ENCODE peak calls at places on chromosomes 2 and 18, in nine cellular contexts. X, V, N, K, G, R, O, Q and U are unnamed samples.

GRCh38 chr2:84958135-84959044 is 12.6 kb upstream of the KCMF1 start:
- DNase-seq in G (peak), N (peak), R (no peak), O (peak), X (no peak), Q (peak), K (peak), V (peak), U (peak)

GRCh38 chr2:174337337-174338154 is 2.8 kb downstream of the SP9 start:
- DNase-seq in X (no peak), K (no peak), V (peak), N (no peak), G (no peak), Q (no peak), O (no peak), R (no peak), U (no peak)

GRCh38 chr2:168343586-168343985 is 96.2 kb upstream of the STK39 start:
- DNase-seq in R (no peak), V (no peak), G (peak), Q (no peak), O (no peak), N (no peak), K (no peak), X (no peak), U (no peak)

GRCh38 chr2:227515742-227516141 is 43.8 kb downstream of the AGFG1 start:
- DNase-seq in R (no peak), X (no peak), N (no peak), O (no peak), Q (no peak), K (no peak), G (no peak), V (no peak), U (no peak)

GRCh38 chr2:33531345-33532059 is 55.1 kb downstream of the RASGRP3 start:
- DNase-seq in G (peak), K (peak), Q (no peak), R (no peak), O (no peak), X (peak), V (no peak), N (no peak), U (no peak)

GRCh38 chr2:221488134-221488807 is 83.8 kb downstream of the EPHA4 start:
- DNase-seq in O (no peak), K (no peak), R (no peak), V (no peak), G (no peak), Q (no peak), N (no peak), X (no peak), U (no peak)

GRCh38 chr2:166573393-166573792 is 79.3 kb upstream of the SCN7A start:
- DNase-seq in G (peak), N (no peak), X (no peak), V (peak), Q (no peak), O (no peak), K (no peak), R (no peak), U (no peak)

GRCh38 chr18:45399146-45399545 is 216.1 kb upstream of the SLC14A2 start:
- DNase-seq in N (no peak), X (no peak), V (no peak), R (no peak), O (no peak), K (no peak), Q (no peak), G (no peak), U (no peak)

GRCh38 chr2:116911520-116911919 is 903.0 kb upstream of the DDX18 start:
- DNase-seq in N (no peak), Q (no peak), V (no peak), G (no peak), K (no peak), R (no peak), X (no peak), O (no peak), U (no peak)

GRCh38 chr18:8866679-8867078 is 161.3 kb downstream of the MTCL1 start:
- DNase-seq in K (no peak), N (no peak), G (no peak), O (no peak), R (no peak), V (no peak), Q (no peak), X (no peak), U (no peak)

GRCh38 chr2:30649828-30650227 is 157.4 kb downstream of the CAPN13 start:
- DNase-seq in Q (no peak), V (no peak), K (no peak), X (no peak), N (no peak), R (no peak), G (no peak), O (no peak), U (no peak)

GRCh38 chr18:48133675-48134251 is 203.3 kb upstream of the SMAD2 start:
- DNase-seq in O (no peak), N (no peak), K (no peak), V (no peak), Q (peak), G (no peak), X (no peak), R (no peak), U (no peak)

GRCh38 chr2:27509326-27509725 is 12.7 kb downstream of the GCKR start:
- DNase-seq in G (peak), R (no peak), X (no peak), V (no peak), Q (no peak), K (no peak), N (no peak), O (no peak), U (no peak)

GRCh38 chr2:197031805-197032204 is 105.3 kb upstream of the PGAP1 start:
- DNase-seq in V (no peak), G (no peak), X (no peak), N (no peak), O (no peak), Q (no peak), R (no peak), K (no peak), U (no peak)

GRCh38 chr2:105804266-105804665 is 59.6 kb downstream of the NCK2 start:
- DNase-seq in K (no peak), V (no peak), R (no peak), G (no peak), O (no peak), N (no peak), X (no peak), Q (no peak), U (no peak)

GRCh38 chr2:240452471-240453256 is 17.2 kb downstream of the GPC1 start:
- DNase-seq in V (peak), K (peak), X (no peak), R (no peak), N (peak), Q (peak), O (peak), G (peak), U (no peak)

GRCh38 chr2:217279571-217279970 is 419.7 kb upstream of the TNP1 start:
- DNase-seq in X (no peak), R (no peak), O (no peak), Q (no peak), G (peak), K (no peak), V (no peak), N (no peak), U (no peak)

GRCh38 chr2:203855274-203855673 is 12.3 kb upstream of the CTLA4 start:
- DNase-seq in Q (no peak), V (no peak), R (no peak), N (no peak), O (no peak), X (no peak), G (no peak), K (no peak), U (no peak)

DNA sequence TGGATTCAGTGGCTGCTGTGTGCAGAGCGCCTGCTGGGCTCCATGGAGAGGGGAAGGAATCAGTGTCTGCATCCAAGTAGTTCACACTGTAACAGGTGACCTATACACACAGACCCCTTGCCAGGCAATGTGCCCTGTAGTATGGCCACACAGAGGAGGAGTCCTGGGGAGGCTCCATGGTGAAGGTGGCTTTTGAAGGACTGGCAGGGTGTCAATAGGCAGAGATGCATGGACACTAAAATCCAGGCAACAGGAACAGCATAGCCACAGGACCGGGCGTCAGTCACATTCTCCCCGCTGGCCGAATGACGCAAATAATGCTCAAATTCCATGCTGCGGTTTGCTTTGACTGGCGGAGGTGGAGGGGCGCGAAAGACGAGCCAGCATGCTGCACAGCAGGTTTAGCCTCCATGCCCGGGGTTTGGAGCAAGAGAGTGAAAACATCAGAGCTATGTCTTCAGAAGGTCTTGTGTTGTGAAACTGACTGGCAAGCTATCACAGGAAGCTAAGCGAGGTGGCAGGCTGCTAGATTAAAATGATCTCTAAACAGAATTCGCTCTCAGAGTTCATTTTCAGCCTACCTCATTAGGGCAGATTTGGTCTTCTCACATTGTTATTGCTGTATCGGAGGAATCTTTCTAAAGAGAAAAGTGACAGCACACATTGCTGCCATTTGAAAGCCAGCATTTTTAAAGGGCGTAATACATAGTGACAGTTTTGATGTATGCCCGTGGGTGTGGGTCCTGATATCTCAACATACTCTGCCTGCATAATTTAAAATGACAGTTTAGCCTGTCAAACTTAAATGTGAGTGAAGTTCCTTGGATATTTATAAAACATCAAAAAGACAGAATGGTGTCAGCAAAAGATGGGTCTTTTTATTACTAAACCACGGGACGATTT is 1.1 kb upstream of the CHMP1B start:
- DNase-seq in O (peak), R (no peak), N (peak), V (no peak), K (peak), G (peak), Q (peak), X (no peak), U (no peak)
- TF ChIP-seq CTCF in O (no peak), R (no peak), N (no peak), V (no peak), K (no peak), G (no peak), Q (no peak), X (no peak), U (no peak)

DNA sequence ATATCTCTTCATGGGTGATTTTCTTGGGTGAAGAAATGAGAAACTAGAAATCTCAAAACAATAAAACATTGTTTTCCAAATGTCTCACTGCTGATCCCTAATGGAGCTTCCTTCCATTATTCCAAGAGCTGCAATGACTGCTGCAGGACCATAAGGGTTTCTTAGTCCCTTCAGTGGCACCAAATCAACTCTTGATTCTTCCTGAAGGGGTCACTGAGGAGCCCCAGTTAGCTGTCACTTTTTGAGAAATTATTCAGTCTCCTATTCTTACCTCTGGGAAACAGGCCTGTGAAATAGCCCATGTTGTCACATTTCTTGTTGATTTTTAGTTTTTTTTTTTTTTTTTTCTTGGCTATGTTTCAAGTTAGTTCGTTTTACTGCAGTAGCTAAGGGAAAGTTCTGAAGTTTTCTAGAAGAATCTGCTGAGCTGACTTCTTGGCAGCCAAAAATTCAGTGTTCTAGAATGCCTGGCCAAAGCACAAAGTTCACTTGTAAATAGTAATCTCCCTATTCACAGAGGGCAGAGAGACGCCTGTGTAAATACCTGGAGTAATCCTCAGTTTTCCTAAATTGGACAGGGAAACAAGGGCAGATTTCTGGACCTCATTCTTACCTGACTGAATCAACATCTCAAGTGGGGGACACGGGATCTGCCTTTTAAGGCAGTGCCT is 480.0 kb downstream of the RIT2 start:
- DNase-seq in K (no peak), G (no peak), V (peak), X (no peak), N (no peak), Q (no peak), R (no peak), O (no peak), U (no peak)
- TF ChIP-seq CTCF in K (no peak), G (no peak), V (no peak), X (no peak), N (no peak), Q (no peak), R (no peak), O (no peak), U (no peak)

GRCh38 chr2:43270461-43270860 is 44.1 kb upstream of the ZFP36L2 start:
- DNase-seq in K (no peak), R (no peak), N (no peak), V (no peak), G (no peak), Q (no peak), X (no peak), O (no peak), U (no peak)

GRCh38 chr2:43269706-43270105 is 43.3 kb upstream of the ZFP36L2 start:
- DNase-seq in V (no peak), Q (peak), G (peak), K (peak), X (no peak), N (no peak), R (peak), O (no peak), U (no peak)

GRCh38 chr2:43269074-43269572 is 42.7 kb upstream of the ZFP36L2 start:
- DNase-seq in X (no peak), O (no peak), R (peak), Q (peak), K (peak), N (peak), G (peak), V (peak), U (no peak)

GRCh38 chr2:43273477-43273876 is 47.1 kb upstream of the ZFP36L2 start:
- DNase-seq in N (no peak), G (peak), V (no peak), K (no peak), R (no peak), Q (no peak), O (no peak), X (no peak), U (no peak)

GRCh38 chr2:43270930-43271615 is 44.7 kb upstream of the ZFP36L2 start:
- DNase-seq in N (no peak), G (peak), K (no peak), V (no peak), R (no peak), O (no peak), X (no peak), Q (no peak), U (no peak)
- TF ChIP-seq CTCF in N (no peak), G (peak), K (no peak), V (no peak), R (no peak), O (peak), X (no peak), Q (no peak), U (no peak)

GRCh38 chr2:195664528-195664927 is 7.5 kb downstream of the SLC39A10 start:
- DNase-seq in R (no peak), X (no peak), Q (no peak), G (no peak), K (no peak), O (no peak), V (no peak), N (no peak), U (no peak)
- TF ChIP-seq CTCF in R (no peak), X (no peak), Q (no peak), G (peak), K (no peak), O (peak), V (peak), N (no peak), U (peak)

DNA sequence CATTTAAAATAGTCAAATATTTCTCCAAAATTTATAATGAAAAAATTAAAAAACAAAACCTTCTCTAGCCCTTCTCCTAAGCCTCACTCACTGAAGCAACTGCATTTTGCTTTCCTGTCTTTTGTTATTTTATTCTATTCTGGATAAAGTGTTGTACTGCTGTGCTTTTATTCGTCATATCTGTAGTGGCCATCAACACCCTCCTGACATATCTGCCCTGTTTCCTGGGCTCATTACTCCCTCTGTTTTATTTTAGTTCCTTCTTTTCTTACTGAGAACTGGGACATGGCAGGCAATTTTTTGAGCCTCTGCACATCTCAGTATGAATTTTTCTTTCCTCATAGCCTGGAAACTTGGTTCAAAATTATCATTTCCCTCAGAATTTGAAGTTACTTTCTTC is 224.2 kb downstream of the GULP1 start:
- DNase-seq in N (no peak), X (no peak), O (no peak), V (no peak), Q (no peak), G (no peak), K (no peak), R (no peak), U (no peak)
- TF ChIP-seq CTCF in N (no peak), X (no peak), O (no peak), V (no peak), Q (no peak), G (no peak), K (no peak), R (no peak), U (no peak)

GRCh38 chr18:2821695-2822094 is 25.1 kb upstream of the EMILIN2 start:
- DNase-seq in Q (no peak), R (no peak), G (no peak), O (no peak), X (no peak), K (no peak), N (no peak), V (no peak), U (no peak)

GRCh38 chr18:2823202-2823601 is 23.6 kb upstream of the EMILIN2 start:
- DNase-seq in V (no peak), N (no peak), O (no peak), R (no peak), Q (no peak), X (no peak), G (no peak), K (no peak), U (no peak)

GRCh38 chr18:2824865-2825264 is 21.9 kb upstream of the EMILIN2 start:
- DNase-seq in X (no peak), Q (no peak), R (no peak), V (no peak), K (no peak), G (no peak), N (no peak), O (no peak), U (no peak)

GRCh38 chr18:2823966-2824365 is 22.8 kb upstream of the EMILIN2 start:
- DNase-seq in Q (no peak), K (no peak), N (no peak), X (no peak), R (no peak), O (no peak), G (no peak), V (no peak), U (no peak)

GRCh38 chr18:2822213-2822612 is 24.6 kb upstream of the EMILIN2 start:
- DNase-seq in R (no peak), N (no peak), O (no peak), G (no peak), Q (no peak), X (no peak), V (no peak), K (no peak), U (no peak)
- TF ChIP-seq CTCF in R (no peak), N (no peak), O (no peak), G (no peak), Q (no peak), X (no peak), V (no peak), K (no peak), U (no peak)

GRCh38 chr2:42558827-42559226 is 9.6 kb upstream of the MTA3 start:
- DNase-seq in V (no peak), Q (peak), N (no peak), K (no peak), R (no peak), O (no peak), G (no peak), X (no peak), U (no peak)
- TF ChIP-seq CTCF in V (no peak), Q (peak), N (no peak), K (no peak), R (no peak), O (no peak), G (no peak), X (no peak), U (no peak)

DNA sequence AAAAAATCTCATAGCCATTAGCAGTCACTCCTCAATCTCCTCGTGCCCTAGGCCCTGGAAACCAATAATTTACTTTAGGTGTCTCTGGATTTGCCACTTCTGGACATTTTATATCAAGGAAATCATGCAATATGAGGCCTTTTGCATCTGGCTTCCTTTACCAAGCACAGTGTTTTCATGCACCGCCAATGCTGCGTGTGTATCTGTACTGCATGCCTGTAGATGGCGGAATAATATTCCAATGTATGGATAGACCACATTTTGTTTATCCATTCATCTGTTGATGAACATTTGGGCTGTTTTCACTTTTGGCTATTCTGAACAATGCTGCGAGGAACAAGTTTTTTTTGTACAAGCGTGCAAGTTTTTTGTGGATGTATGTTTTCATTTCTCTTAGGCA is 18.9 kb downstream of the HPCAL1 start:
- DNase-seq in V (no peak), K (no peak), O (no peak), R (no peak), N (no peak), G (no peak), Q (no peak), X (no peak), U (no peak)
- TF ChIP-seq CTCF in V (no peak), K (no peak), O (no peak), R (no peak), N (no peak), G (no peak), Q (no peak), X (no peak), U (peak)

GRCh38 chr2:16482485-16482884 is 183.1 kb downstream of the CYRIA start:
- DNase-seq in G (no peak), N (no peak), Q (no peak), X (no peak), V (no peak), R (no peak), O (no peak), K (no peak), U (no peak)

DNA sequence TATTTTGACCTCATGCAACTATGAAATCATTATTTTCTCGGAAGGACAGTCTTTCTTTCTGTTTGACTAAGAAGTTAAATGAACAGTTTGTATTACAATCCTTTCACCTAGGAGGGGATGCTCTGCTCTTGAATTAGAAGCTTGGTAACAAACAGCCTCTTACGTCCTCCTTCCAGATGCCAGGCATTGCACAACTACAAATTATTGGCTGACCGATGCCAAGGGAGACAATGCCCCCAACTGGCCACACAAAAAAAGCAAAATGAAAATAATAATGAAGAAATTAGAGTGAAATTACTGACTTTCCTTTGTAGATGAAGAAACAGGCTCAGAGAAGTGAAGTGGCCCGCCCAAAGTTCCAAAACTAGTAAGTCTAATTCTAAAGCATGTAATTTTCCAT is 177.9 kb downstream of the CYRIA start:
- DNase-seq in K (no peak), R (no peak), G (peak), O (peak), N (no peak), X (no peak), V (peak), Q (no peak), U (no peak)
- TF ChIP-seq CTCF in K (peak), R (no peak), G (peak), O (peak), N (peak), X (peak), V (peak), Q (no peak), U (peak)